ENCODE peak calls at places on chromosome 10, in ten cellular contexts. K is CD8-positive, alpha-beta memory T cell; W is NCI-H82; E is fibroblast of lung; A is HFFc6; O is mesenteric fat pad; S is T-helper 1 cell; T is SK-N-SH; N is activated CD4-positive, alpha-beta memory T cell treated with anti-CD3 and anti-CD28 coated beads, Interleukin-2, amount 10 ng/mL, durations not matched to agents 7 days and 5 days; L is AG10803. Y is an unnamed sample.

GRCh38 chr10:67471022-67471421 is 225.0 kb downstream of the CTNNA3 start:
- DNase-seq in K (no peak), W (no peak), L (no peak), A (no peak), E (no peak), O (no peak), T (no peak), N (no peak), S (no peak), Y (no peak)

GRCh38 chr10:22491480-22491879 is 146.2 kb downstream of the SPAG6 start:
- DNase-seq in T (no peak), S (no peak), L (no peak), E (no peak), K (no peak), O (no peak), A (no peak), N (no peak), W (no peak), Y (no peak)

GRCh38 chr10:105207596-105207995 is 566.5 kb downstream of the SORCS3 start:
- DNase-seq in L (no peak), N (no peak), E (no peak), S (no peak), W (no peak), T (no peak), O (no peak), A (no peak), K (no peak), Y (no peak)

GRCh38 chr10:97713828-97714400 is 384 bp downstream of the MARVELD1 start:
- DNase-seq in A (peak), T (peak), K (peak), N (peak), E (peak), S (peak), W (peak), L (peak), O (no peak), Y (peak)

GRCh38 chr10:35613597-35614226 is 8.6 kb downstream of the GJD4 start:
- DNase-seq in E (peak), K (no peak), O (no peak), A (peak), N (no peak), T (no peak), W (peak), S (no peak), L (peak), Y (peak)

GRCh38 chr10:116385994-116386809 is 41.4 kb upstream of the PNLIPRP3 start:
- DNase-seq in L (peak), W (peak), S (no peak), T (no peak), O (no peak), E (peak), K (no peak), N (no peak), A (peak), Y (peak)

GRCh38 chr10:31961675-31962074 is 33.0 kb upstream of the ARHGAP12 start:
- DNase-seq in S (peak), N (no peak), O (no peak), A (peak), L (peak), K (no peak), T (no peak), E (peak), W (no peak), Y (no peak)

GRCh38 chr10:6647811-6648526 is 67.9 kb upstream of the PRKCQ start:
- DNase-seq in S (peak), N (peak), T (peak), W (peak), O (no peak), A (no peak), L (no peak), E (peak), K (peak), Y (no peak)

GRCh38 chr10:9999627-10000026 is 1018.0 kb upstream of the CELF2 start:
- DNase-seq in K (no peak), A (no peak), L (no peak), S (no peak), N (no peak), O (no peak), W (no peak), T (no peak), E (no peak), Y (no peak)

GRCh38 chr10:101495324-101495925 is 92.6 kb downstream of the POLL start:
- DNase-seq in S (no peak), W (peak), O (no peak), N (no peak), L (peak), E (peak), A (peak), T (peak), K (no peak), Y (no peak)

GRCh38 chr10:66752714-66753113 is 173.1 kb upstream of the LRRTM3 start:
- DNase-seq in L (peak), N (no peak), S (no peak), W (no peak), K (no peak), O (no peak), T (no peak), E (peak), A (peak), Y (peak)

GRCh38 chr10:27998178-27998953 is 513 bp downstream of the ODAD2 start:
- DNase-seq in N (no peak), S (no peak), K (peak), E (peak), T (peak), A (peak), L (peak), O (no peak), W (peak), Y (no peak)

GRCh38 chr10:72062832-72063702 is 25.3 kb downstream of the SPOCK2 start:
- DNase-seq in S (no peak), N (no peak), E (no peak), L (no peak), W (no peak), A (no peak), K (no peak), T (no peak), O (no peak), Y (no peak)

GRCh38 chr10:11131112-11131639 is 113.5 kb downstream of the CELF2 start:
- DNase-seq in K (no peak), N (no peak), L (no peak), O (no peak), S (no peak), T (no peak), E (no peak), A (no peak), W (no peak), Y (no peak)

GRCh38 chr10:132520147-132520811 is 17.3 kb upstream of the INPP5A start:
- DNase-seq in A (peak), K (no peak), S (no peak), N (no peak), L (peak), E (peak), T (no peak), W (no peak), O (peak), Y (peak)

GRCh38 chr10:46273506-46274477 is 13.0 kb upstream of the ANTXRL start:
- DNase-seq in O (peak), N (no peak), E (no peak), A (no peak), W (peak), K (no peak), L (no peak), S (no peak), T (no peak), Y (no peak)

GRCh38 chr10:79029478-79030390 is 39.0 kb upstream of the ZMIZ1 start:
- DNase-seq in L (no peak), W (peak), K (no peak), A (no peak), N (no peak), T (no peak), S (no peak), E (no peak), O (peak), Y (no peak)

GRCh38 chr10:75108684-75109458 is 2.6 kb upstream of the SAMD8 start:
- DNase-seq in E (no peak), S (no peak), W (peak), T (peak), N (no peak), O (peak), A (no peak), K (no peak), L (peak), Y (no peak)

GRCh38 chr10:14953452-14954000 is 370 bp downstream of the DCLRE1C start:
- DNase-seq in O (peak), W (no peak), T (peak), E (peak), A (peak), N (peak), K (peak), L (peak), S (peak), Y (peak)

GRCh38 chr10:86347856-86348255 is 18.7 kb downstream of the GRID1 start:
- DNase-seq in K (no peak), E (no peak), N (no peak), L (no peak), T (no peak), S (no peak), A (no peak), O (no peak), W (no peak), Y (no peak)

GRCh38 chr10:17431871-17432311 is 22.5 kb downstream of the ST8SIA6 start:
- DNase-seq in S (no peak), O (no peak), T (no peak), N (no peak), E (peak), L (peak), K (no peak), W (no peak), A (peak), Y (peak)